ENCODE peak calls at places on chromosomes 6 and 20, in four cellular contexts. L, H, D and E are unnamed samples.

GRCh38 chr6:119273799-119274595 is 75.6 kb downstream of the MAN1A1 start:
- DNase-seq in L (no peak), D (no peak), H (no peak), E (no peak)

GRCh38 chr20:47343007-47343472 is 13.5 kb downstream of the ZMYND8 start:
- DNase-seq in D (no peak), L (no peak), H (no peak), E (no peak)

GRCh38 chr20:58619847-58620431 is 31.1 kb upstream of the STX16 start:
- DNase-seq in D (no peak), H (no peak), L (no peak), E (no peak)

GRCh38 chr20:25022680-25023079 is 30.1 kb upstream of the APMAP start:
- DNase-seq in D (no peak), L (peak; percentile 9), H (peak; percentile 92), E (no peak)

GRCh38 chr6:157891544-157892362 is 68.7 kb downstream of the SNX9 start:
- DNase-seq in D (no peak), H (no peak), L (no peak), E (peak; percentile 35)

GRCh38 chr20:62019144-62019805 is 46.4 kb downstream of the TAF4 start:
- DNase-seq in H (no peak), D (no peak), L (peak; percentile 82), E (no peak)

GRCh38 chr20:63942250-63943006 is 13.8 kb downstream of the UCKL1 start:
- DNase-seq in H (peak; percentile 69), L (peak; percentile 24), D (peak; percentile 43), E (peak; percentile 59)

GRCh38 chr20:57675773-57676172 is 34.0 kb downstream of the PMEPA1 start:
- DNase-seq in H (no peak), L (no peak), D (no peak), E (no peak)

GRCh38 chr6:20186981-20187380 is 25.3 kb downstream of the MBOAT1 start:
- DNase-seq in H (no peak), D (no peak), L (no peak), E (no peak)

GRCh38 chr6:148440877-148441453 is 98.3 kb downstream of the SASH1 start:
- DNase-seq in L (peak; percentile 48), D (peak; percentile 86), H (peak; percentile 41), E (no peak)

GRCh38 chr6:3913077-3913957 is 64.1 kb downstream of the FAM50B start:
- DNase-seq in D (peak; percentile 99), L (peak; percentile 55), H (peak; percentile 77), E (peak; percentile 7)

GRCh38 chr20:1952737-1953530 is 40.9 kb downstream of the PDYN start:
- DNase-seq in L (no peak), D (no peak), H (no peak), E (no peak)

DNA sequence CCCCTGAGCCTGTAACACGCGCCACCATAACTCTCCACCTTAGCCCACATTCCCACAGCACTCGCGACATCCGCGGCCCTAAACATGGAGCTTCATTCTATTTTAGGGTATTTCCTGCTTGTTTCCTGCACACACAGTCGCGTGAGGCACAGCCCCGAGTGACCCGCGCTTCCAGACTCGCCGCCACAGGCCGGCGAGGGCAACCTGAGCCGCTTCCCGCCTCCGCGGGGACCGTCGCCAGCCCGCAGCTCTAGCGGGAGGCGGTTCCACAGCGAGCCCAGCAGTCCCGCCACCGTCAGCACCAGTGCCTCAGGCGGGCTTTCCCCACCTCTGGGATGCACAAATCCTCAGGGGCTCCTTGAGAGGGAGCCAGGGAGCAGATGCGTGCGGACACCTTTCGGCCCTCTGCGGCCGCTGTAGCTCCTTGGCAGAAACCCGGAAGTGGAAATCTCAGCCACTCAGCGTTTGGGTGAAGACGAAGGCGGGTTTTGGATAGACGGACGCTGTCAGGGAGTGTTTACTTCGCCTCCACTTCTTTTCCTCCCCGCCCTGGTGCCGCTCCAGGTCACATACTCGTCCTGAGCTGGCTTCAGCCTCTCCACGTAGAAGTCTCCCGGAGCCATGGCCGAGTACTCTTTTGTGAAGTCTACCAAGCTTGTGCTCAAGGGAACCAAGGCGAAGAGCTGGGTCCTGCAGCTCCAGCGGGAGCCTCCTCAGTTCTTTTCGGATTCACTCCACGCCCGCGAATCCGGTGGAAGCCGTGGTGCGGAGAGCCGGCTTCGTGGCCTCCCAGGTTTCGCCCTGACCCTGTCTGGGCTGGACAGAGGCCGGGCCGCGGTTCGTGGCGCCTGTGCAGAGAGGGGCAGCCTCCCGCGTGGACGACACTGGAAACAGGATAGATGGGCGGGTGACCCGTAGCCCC is 2177.4 kb upstream of the DEFB115 start:
- DNase-seq in H (no peak), L (peak; percentile 27), D (no peak), E (no peak)
- TF ChIP-seq POLR2A in H (no peak), L (no peak), D (no peak), E (peak; percentile 25)

DNA sequence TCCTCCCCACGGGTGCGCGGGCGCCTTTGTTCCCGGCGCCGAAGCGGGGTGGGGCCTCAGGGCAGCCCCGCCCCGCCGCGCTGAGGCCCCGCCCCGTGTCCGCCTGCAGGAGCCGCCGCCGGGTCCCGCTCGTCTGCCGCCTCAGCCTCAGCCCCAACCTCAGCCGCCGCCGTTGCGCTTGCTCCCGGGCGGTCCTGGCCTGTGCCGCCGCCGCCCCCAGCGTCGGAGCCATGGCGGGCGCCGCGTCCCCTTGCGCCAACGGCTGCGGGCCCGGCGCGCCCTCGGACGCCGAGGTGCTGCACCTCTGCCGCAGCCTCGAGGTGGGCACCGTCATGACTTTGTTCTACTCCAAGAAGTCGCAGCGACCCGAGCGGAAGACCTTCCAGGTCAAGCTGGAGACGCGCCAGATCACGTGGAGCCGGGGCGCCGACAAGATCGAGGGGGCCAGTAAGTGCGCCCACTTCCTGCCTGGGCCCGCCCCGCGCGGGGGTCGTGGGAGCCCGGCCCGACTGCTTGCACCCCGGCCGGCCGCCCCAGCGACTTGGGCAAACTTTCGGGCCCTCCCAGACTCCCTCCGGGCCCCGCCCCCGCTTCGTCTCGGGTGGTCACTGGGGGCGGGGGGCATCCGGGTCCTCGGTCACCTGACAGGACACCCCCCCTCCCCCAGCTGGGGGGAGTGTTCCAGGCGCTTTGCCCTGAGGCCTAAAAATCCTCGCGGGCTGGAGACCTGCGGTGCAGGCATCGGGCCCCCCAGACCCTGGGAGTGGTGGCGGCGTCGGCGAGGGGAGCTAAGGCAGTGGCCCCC is at the start of gene PLCG1:
- DNase-seq in L (peak; percentile 69), H (peak; percentile 84), D (peak; percentile 83), E (peak; percentile 83)
- TF ChIP-seq POLR2A in L (no peak), H (no peak), D (no peak), E (no peak)

GRCh38 chr6:136550330-136551071 is at the start of gene MAP7:
- DNase-seq in D (peak; percentile 30), L (peak; percentile 77), H (peak; percentile 94), E (peak; percentile 72)
- TF ChIP-seq POLR2A in D (no peak), L (no peak), H (no peak), E (no peak)

GRCh38 chr6:109491207-109491938 is 8.4 kb upstream of the ZBTB24 start:
- DNase-seq in D (no peak), H (no peak), L (no peak), E (no peak)
- TF ChIP-seq POLR2A in D (no peak), H (no peak), L (no peak), E (no peak)

GRCh38 chr6:15090145-15090579 is 155.7 kb upstream of the JARID2 start:
- DNase-seq in D (no peak), L (no peak), H (no peak), E (peak; percentile 77)
- TF ChIP-seq POLR2A in D (no peak), L (no peak), H (no peak), E (peak; percentile 95)

DNA sequence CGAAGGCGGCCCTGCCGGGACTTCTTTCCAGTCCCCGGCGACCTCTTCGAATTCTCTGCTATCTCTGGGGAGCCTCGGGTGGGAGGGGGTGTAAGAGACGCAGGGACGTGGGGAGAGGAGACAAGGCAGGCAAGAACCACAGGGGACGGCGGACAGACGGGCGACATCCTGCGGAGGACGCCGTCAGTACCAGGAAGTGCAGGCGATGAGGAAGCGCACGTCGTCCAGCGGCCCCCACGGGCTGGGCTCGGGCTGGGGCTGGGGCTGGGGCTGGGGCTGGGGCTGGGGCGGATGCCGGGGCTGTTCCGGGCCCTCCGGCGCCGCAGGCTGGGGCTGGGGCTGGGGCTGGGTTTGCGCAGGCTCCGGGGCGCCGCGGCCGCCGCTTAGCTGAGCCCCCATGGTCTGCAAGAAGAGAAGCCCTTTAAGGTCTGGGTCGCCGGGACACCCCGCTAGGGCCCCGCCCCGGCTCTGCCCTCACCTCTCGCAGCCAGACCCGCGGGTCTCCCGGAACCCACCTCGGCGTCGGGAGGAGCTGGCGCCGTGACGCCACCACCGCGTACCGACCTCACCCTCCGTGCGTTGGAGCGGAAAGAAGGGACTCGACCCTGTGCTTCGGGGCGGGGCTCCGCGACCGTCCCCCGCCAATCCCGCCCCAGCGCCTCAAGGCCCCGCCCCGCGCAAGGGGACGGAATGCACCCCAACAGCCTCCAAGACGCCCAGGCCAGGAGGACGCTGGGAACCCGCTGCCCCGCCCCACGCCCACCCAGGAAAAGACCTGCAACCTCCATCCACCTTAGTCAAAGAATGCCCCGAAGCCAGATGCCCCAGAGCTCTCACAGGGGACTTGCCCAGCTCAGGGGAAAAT is at the start of gene MMP24OS:
- DNase-seq in D (peak; percentile 77), H (peak; percentile 94), L (peak; percentile 92), E (peak; percentile 90)
- TF ChIP-seq POLR2A in D (peak; percentile 93), H (peak; percentile 86), L (peak; percentile 92), E (peak; percentile 81)

DNA sequence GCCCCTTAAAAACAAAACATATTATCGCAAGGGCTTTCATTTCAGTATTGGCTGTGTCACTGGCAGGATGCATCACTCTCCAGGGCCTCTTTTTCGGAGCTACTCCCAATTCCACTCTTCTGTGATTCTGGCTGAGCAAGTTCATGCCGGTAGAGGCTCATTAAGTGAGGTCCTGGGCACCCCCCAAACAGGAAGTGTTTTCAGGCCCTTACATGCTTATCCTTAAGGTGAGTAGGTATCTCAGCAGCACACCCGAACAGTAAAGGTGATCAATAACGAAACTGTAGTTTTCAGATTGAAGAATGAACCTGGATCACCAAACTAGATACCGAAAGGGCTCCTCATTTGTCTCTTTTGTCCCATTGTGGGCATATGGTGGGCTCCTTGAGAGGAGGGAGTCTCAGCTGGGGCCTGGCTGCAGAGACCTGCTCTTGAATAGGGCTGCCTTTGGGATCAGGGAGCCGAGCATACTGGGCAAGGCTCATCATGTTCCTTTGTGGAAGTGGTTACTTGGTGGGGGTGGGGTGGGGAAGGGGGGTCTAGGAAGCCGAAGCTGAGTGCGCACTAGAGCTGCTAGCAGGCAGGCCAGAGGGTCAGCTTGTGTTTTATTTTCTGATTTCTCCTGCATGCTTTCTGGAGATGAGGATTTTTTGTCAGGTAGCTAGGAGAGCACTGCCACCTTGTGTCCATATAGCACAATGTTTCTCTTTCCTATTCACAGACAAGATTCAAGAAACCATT is 65.2 kb downstream of the CDS2 start:
- DNase-seq in L (peak; percentile 56), D (peak; percentile 79), H (peak; percentile 34), E (peak; percentile 84)
- TF ChIP-seq POLR2A in L (no peak), D (no peak), H (no peak), E (no peak)

GRCh38 chr6:12344949-12345693 is 55.0 kb downstream of the EDN1 start:
- DNase-seq in H (no peak), D (no peak), L (no peak), E (no peak)

GRCh38 chr6:12343122-12343439 is 52.9 kb downstream of the EDN1 start:
- DNase-seq in D (no peak), L (no peak), H (no peak), E (no peak)

GRCh38 chr6:12345694-12346058 is 55.5 kb downstream of the EDN1 start:
- DNase-seq in D (no peak), H (no peak), L (no peak), E (no peak)

GRCh38 chr6:12342664-12343063 is 52.5 kb downstream of the EDN1 start:
- DNase-seq in D (no peak), H (no peak), L (no peak), E (no peak)

GRCh38 chr6:12343440-12344162 is 53.4 kb downstream of the EDN1 start:
- DNase-seq in H (peak; percentile 86), D (peak; percentile 18), L (no peak), E (no peak)
- TF ChIP-seq POLR2A in H (no peak), D (no peak), L (no peak), E (no peak)